ENCODE peak calls at places on chromosome X, in four cellular contexts. One of them, this sample, is unnamed.

GRCh38 chrX:72061091-72061490 is 70.6 kb downstream of the RTL5 start:
- DNase-seq in COR-L47: no peak
- DNase-seq in neuronal stem cell: no peak
- DNase-seq in ecto neural progenitor cell: no peak
- DNase-seq in this sample: no peak

GRCh38 chrX:102516314-102516936 is at the start of gene TMSB15A:
- DNase-seq in COR-L47: peak
- DNase-seq in neuronal stem cell: peak
- DNase-seq in ecto neural progenitor cell: peak
- DNase-seq in this sample: peak

GRCh38 chrX:71147496-71148277 is 3.0 kb downstream of the NLGN3 start:
- DNase-seq in COR-L47: no peak
- DNase-seq in neuronal stem cell: no peak
- DNase-seq in ecto neural progenitor cell: no peak
- DNase-seq in this sample: no peak

GRCh38 chrX:109600114-109600710 is 24.8 kb downstream of the KCNE5 start:
- DNase-seq in COR-L47: no peak
- DNase-seq in neuronal stem cell: no peak
- DNase-seq in ecto neural progenitor cell: peak
- DNase-seq in this sample: no peak

GRCh38 chrX:116379854-116380253 is 56.6 kb upstream of the SLC6A14 start:
- DNase-seq in COR-L47: no peak
- DNase-seq in neuronal stem cell: no peak
- DNase-seq in ecto neural progenitor cell: no peak
- DNase-seq in this sample: no peak

GRCh38 chrX:23374291-23374690 is 39.6 kb downstream of the PTCHD1 start:
- DNase-seq in COR-L47: no peak
- DNase-seq in neuronal stem cell: no peak
- DNase-seq in ecto neural progenitor cell: no peak
- DNase-seq in this sample: no peak

GRCh38 chrX:106898462-106898861 is 4.7 kb downstream of the RIPPLY1 start:
- DNase-seq in COR-L47: no peak
- DNase-seq in neuronal stem cell: peak
- DNase-seq in ecto neural progenitor cell: no peak
- DNase-seq in this sample: peak

GRCh38 chrX:153794897-153795816 is 689 bp downstream of the SSR4 start:
- DNase-seq in COR-L47: no peak
- DNase-seq in neuronal stem cell: no peak
- DNase-seq in ecto neural progenitor cell: no peak
- DNase-seq in this sample: no peak

GRCh38 chrX:118761950-118762725 is 34.7 kb downstream of the IL13RA1 start:
- DNase-seq in COR-L47: no peak
- DNase-seq in neuronal stem cell: peak
- DNase-seq in ecto neural progenitor cell: no peak
- DNase-seq in this sample: peak

GRCh38 chrX:47579537-47579936 is 2.7 kb upstream of the TIMP1 start:
- DNase-seq in COR-L47: no peak
- DNase-seq in neuronal stem cell: no peak
- DNase-seq in ecto neural progenitor cell: no peak
- DNase-seq in this sample: no peak

GRCh38 chrX:68941385-68941952 is 112.6 kb downstream of the EFNB1 start:
- DNase-seq in COR-L47: no peak
- DNase-seq in neuronal stem cell: no peak
- DNase-seq in ecto neural progenitor cell: no peak
- DNase-seq in this sample: no peak

GRCh38 chrX:82764521-82764920 is 743.6 kb upstream of the POU3F4 start:
- DNase-seq in COR-L47: no peak
- DNase-seq in neuronal stem cell: no peak
- DNase-seq in ecto neural progenitor cell: no peak
- DNase-seq in this sample: no peak

GRCh38 chrX:133980832-133981588 is 4.4 kb downstream of the GPC3 start:
- DNase-seq in COR-L47: no peak
- DNase-seq in neuronal stem cell: no peak
- DNase-seq in ecto neural progenitor cell: no peak
- DNase-seq in this sample: no peak

GRCh38 chrX:107701493-107702121 is 73.3 kb downstream of the PRPS1 start:
- DNase-seq in COR-L47: no peak
- DNase-seq in neuronal stem cell: no peak
- DNase-seq in ecto neural progenitor cell: no peak
- DNase-seq in this sample: no peak

GRCh38 chrX:115023139-115023538 is 5.7 kb upstream of the IL13RA2 start:
- DNase-seq in COR-L47: no peak
- DNase-seq in neuronal stem cell: no peak
- DNase-seq in ecto neural progenitor cell: no peak
- DNase-seq in this sample: peak

GRCh38 chrX:45513042-45513441 is 312.4 kb upstream of the DIPK2B start:
- DNase-seq in COR-L47: no peak
- DNase-seq in neuronal stem cell: no peak
- DNase-seq in ecto neural progenitor cell: no peak
- DNase-seq in this sample: no peak

GRCh38 chrX:139204903-139205667 is 325.5 kb upstream of the F9 start:
- DNase-seq in COR-L47: peak
- DNase-seq in neuronal stem cell: no peak
- DNase-seq in ecto neural progenitor cell: peak
- DNase-seq in this sample: peak

GRCh38 chrX:40172169-40172979 is 74.6 kb upstream of the BCOR start:
- DNase-seq in COR-L47: peak
- DNase-seq in neuronal stem cell: no peak
- DNase-seq in ecto neural progenitor cell: peak
- DNase-seq in this sample: peak

GRCh38 chrX:49829016-49829415 is at the start of gene PAGE4:
- DNase-seq in COR-L47: no peak
- DNase-seq in neuronal stem cell: no peak
- DNase-seq in ecto neural progenitor cell: no peak
- DNase-seq in this sample: peak

GRCh38 chrX:153674219-153674851 is 722 bp upstream of the PNCK start:
- DNase-seq in COR-L47: no peak
- DNase-seq in neuronal stem cell: no peak
- DNase-seq in ecto neural progenitor cell: peak
- DNase-seq in this sample: no peak

GRCh38 chrX:75155454-75155829 is 641 bp downstream of the ABCB7 start:
- DNase-seq in COR-L47: no peak
- DNase-seq in neuronal stem cell: no peak
- DNase-seq in ecto neural progenitor cell: no peak
- DNase-seq in this sample: no peak

GRCh38 chrX:67524428-67524827 is 19.4 kb upstream of the AR start:
- DNase-seq in COR-L47: no peak
- DNase-seq in neuronal stem cell: no peak
- DNase-seq in ecto neural progenitor cell: no peak
- DNase-seq in this sample: no peak

GRCh38 chrX:150680974-150681373 is 12.2 kb upstream of the MTMR1 start:
- DNase-seq in COR-L47: no peak
- DNase-seq in neuronal stem cell: no peak
- DNase-seq in ecto neural progenitor cell: no peak
- DNase-seq in this sample: peak

GRCh38 chrX:71292669-71293379 is 8.7 kb upstream of the ITGB1BP2 start:
- DNase-seq in COR-L47: no peak
- DNase-seq in neuronal stem cell: no peak
- DNase-seq in ecto neural progenitor cell: no peak
- DNase-seq in this sample: no peak

GRCh38 chrX:54926978-54927377 is 6.4 kb downstream of the TRO start:
- DNase-seq in COR-L47: no peak
- DNase-seq in neuronal stem cell: no peak
- DNase-seq in ecto neural progenitor cell: peak
- DNase-seq in this sample: no peak

GRCh38 chrX:45196701-45197100 is 4.0 kb downstream of the DIPK2B start:
- DNase-seq in COR-L47: no peak
- DNase-seq in neuronal stem cell: no peak
- DNase-seq in ecto neural progenitor cell: no peak
- DNase-seq in this sample: no peak

GRCh38 chrX:107827137-107827831 is 1.6 kb downstream of the MID2 start:
- DNase-seq in COR-L47: no peak
- DNase-seq in neuronal stem cell: no peak
- DNase-seq in ecto neural progenitor cell: no peak
- DNase-seq in this sample: no peak

GRCh38 chrX:153780678-153781427 is at the start of gene SRPK3:
- DNase-seq in COR-L47: no peak
- DNase-seq in neuronal stem cell: no peak
- DNase-seq in ecto neural progenitor cell: no peak
- DNase-seq in this sample: no peak